ENCODE peak calls at places on chromosomes 11 and 22, in five cellular contexts. H is cardiac muscle cell; Q is activated T-cell treated with anti-CD3 and anti-CD28 coated beads for 1 hour; O is stimulated activated CD8-positive, alpha-beta memory T cell treated with anti-CD3 and anti-CD28 coated beads, Interleukin-7, amount 100 ng/mL, for 1 hour; P is H9. M is an unnamed sample.

GRCh38 chr22:45376703-45377102 is 36.7 kb downstream of the SMC1B start:
- DNase-seq in H (peak; percentile 81), Q (no peak), P (no peak), O (no peak), M (no peak)

GRCh38 chr11:134529212-134530096 is 117.4 kb upstream of the B3GAT1 start:
- DNase-seq in O (no peak), H (no peak), Q (no peak), P (peak; percentile 28), M (peak; percentile 45)

GRCh38 chr11:94134651-94135512 is 6.2 kb downstream of the PANX1 start:
- DNase-seq in P (no peak), H (peak; percentile 89), O (no peak), Q (no peak), M (no peak)

GRCh38 chr11:27088353-27088752 is 47.7 kb downstream of the BBOX1 start:
- DNase-seq in H (peak; percentile 21), P (no peak), O (no peak), Q (no peak), M (no peak)

GRCh38 chr11:73469401-73469800 is 93.2 kb downstream of the RELT start:
- DNase-seq in Q (no peak), P (no peak), H (peak; percentile 75), O (no peak), M (no peak)

GRCh38 chr11:70747285-70747684 is 349.0 kb downstream of the CTTN start:
- DNase-seq in H (no peak), P (no peak), O (no peak), Q (no peak), M (no peak)

GRCh38 chr11:36501236-36501635 is 8.8 kb downstream of the TRAF6 start:
- DNase-seq in Q (no peak), H (peak; percentile 6), P (no peak), O (no peak), M (no peak)

GRCh38 chr22:22887621-22888503 is at the start of gene IGLL5:
- DNase-seq in H (no peak), Q (no peak), P (no peak), O (no peak), M (no peak)

GRCh38 chr11:134289789-134290188 is 13.6 kb downstream of the GLB1L3 start:
- DNase-seq in Q (no peak), H (no peak), P (peak; percentile 49), O (no peak), M (no peak)

GRCh38 chr11:109677876-109678275 is 255.9 kb downstream of the C11orf87 start:
- DNase-seq in P (no peak), Q (no peak), H (peak; percentile 11), O (no peak), M (no peak)

GRCh38 chr11:106276859-106277436 is 199.5 kb downstream of the AASDHPPT start:
- DNase-seq in P (peak; percentile 35), O (no peak), H (peak; percentile 55), Q (no peak), M (no peak)

GRCh38 chr11:115665958-115666357 is 161.7 kb upstream of the CADM1 start:
- DNase-seq in H (no peak), Q (no peak), P (no peak), O (no peak), M (no peak)

GRCh38 chr11:69476715-69477025 is 4.8 kb upstream of the LINC01488 start:
- DNase-seq in O (no peak), Q (no peak), H (no peak), P (no peak), M (no peak)

GRCh38 chr11:30635401-30635989 is 49.3 kb upstream of the MPPED2 start:
- DNase-seq in P (peak; percentile 91), H (peak; percentile 0), Q (no peak), O (no peak), M (peak; percentile 19)

GRCh38 chr11:1442163-1442562 is 44.4 kb downstream of the MOB2 start:
- DNase-seq in O (no peak), Q (no peak), H (peak; percentile 25), P (peak; percentile 74), M (no peak)

GRCh38 chr11:126403658-126404057 is 48.2 kb downstream of the ST3GAL4 start:
- DNase-seq in Q (no peak), H (no peak), P (no peak), O (no peak), M (no peak)

GRCh38 chr11:105181521-105181920 is 42.0 kb upstream of the CARD18 start:
- DNase-seq in P (no peak), O (no peak), H (peak; percentile 77), Q (no peak), M (no peak)

GRCh38 chr22:34885852-34886251 is 180.1 kb upstream of the ISX start:
- DNase-seq in Q (no peak), O (no peak), H (no peak), P (no peak), M (no peak)

GRCh38 chr11:60786811-60787567 is 1.9 kb downstream of the MS4A10 start:
- DNase-seq in P (no peak), Q (no peak), O (no peak), H (peak; percentile 87), M (no peak)

GRCh38 chr11:82556210-82556609 is 177.5 kb downstream of the FAM181B start:
- DNase-seq in P (no peak), O (no peak), Q (no peak), H (no peak), M (no peak)

GRCh38 chr11:11157201-11157600 is 195.8 kb downstream of the CSNK2A3 start:
- DNase-seq in P (peak; percentile 69), O (peak; percentile 31), H (peak; percentile 35), Q (peak; percentile 66), M (no peak)

GRCh38 chr22:44331881-44332714 is 19.3 kb upstream of the SHISAL1 start:
- DNase-seq in P (no peak), O (no peak), Q (no peak), H (peak; percentile 51), M (no peak)

GRCh38 chr11:87300640-87301381 is 263.1 kb downstream of the TMEM135 start:
- DNase-seq in Q (no peak), P (no peak), H (no peak), O (no peak), M (no peak)

GRCh38 chr11:8256271-8257002 is 7.2 kb downstream of the LMO1 start:
- DNase-seq in O (no peak), Q (no peak), P (peak; percentile 9), H (no peak), M (peak; percentile 32)

GRCh38 chr11:78425436-78425835 is 7.8 kb upstream of the GAB2 start:
- DNase-seq in H (peak; percentile 10), O (no peak), P (no peak), Q (no peak), M (no peak)

GRCh38 chr22:47011131-47011854 is 248.8 kb downstream of the TBC1D22A start:
- DNase-seq in O (no peak), Q (no peak), H (no peak), P (no peak), M (no peak)

GRCh38 chr11:67538306-67538705 is 15.1 kb upstream of the CABP2 start:
- DNase-seq in P (no peak), H (peak; percentile 30), O (no peak), Q (no peak), M (no peak)

GRCh38 chr11:65873280-65874156 is 918 bp upstream of the EFEMP2 start:
- DNase-seq in O (peak; percentile 98), H (peak; percentile 95), P (peak; percentile 96), Q (peak; percentile 97), M (peak; percentile 100)

GRCh38 chr22:49479566-49479965 is 348.1 kb downstream of the BRD1 start:
- DNase-seq in Q (no peak), H (no peak), O (no peak), P (no peak), M (no peak)

GRCh38 chr11:10655227-10655626 is 38.3 kb downstream of the IRAG1 start:
- DNase-seq in O (no peak), Q (no peak), P (no peak), H (no peak), M (no peak)

GRCh38 chr11:33636104-33636503 is 64.5 kb downstream of the C11orf91 start:
- DNase-seq in Q (no peak), P (no peak), O (no peak), H (peak; percentile 90), M (no peak)

GRCh38 chr22:39097098-39098020 is at the start of gene APOBEC3H:
- DNase-seq in Q (no peak), O (no peak), H (peak; percentile 6), P (no peak), M (no peak)

GRCh38 chr11:132994038-132994502 is 538.2 kb downstream of the OPCML start:
- DNase-seq in H (no peak), P (no peak), O (no peak), Q (no peak), M (no peak)

GRCh38 chr11:114813216-114813615 is 134.9 kb downstream of the NXPE2 start:
- DNase-seq in Q (no peak), H (no peak), P (no peak), O (no peak), M (no peak)

GRCh38 chr11:3989251-3989650 is 105.3 kb upstream of the RRM1 start:
- DNase-seq in P (peak; percentile 53), O (no peak), Q (no peak), H (no peak), M (peak; percentile 13)